ENCODE peak calls at places on chromosome 20, in seven cellular contexts. One of them, this sample, is unnamed.

GRCh38 chr20:59709636-59710035 is 105.3 kb downstream of the PHACTR3 start:
- DNase-seq in GM23248: no peak
- DNase-seq in heart right ventricle: no peak
- DNase-seq in AG04450: no peak
- DNase-seq in cardiac muscle cell: no peak
- DNase-seq in fibroblast of lung: no peak
- DNase-seq in OCI-LY7: no peak
- DNase-seq in this sample: no peak

GRCh38 chr20:58709703-58710039 is 17.1 kb downstream of the NPEPL1 start:
- DNase-seq in AG04450: no peak
- DNase-seq in fibroblast of lung: no peak
- DNase-seq in heart right ventricle: no peak
- DNase-seq in GM23248: no peak
- DNase-seq in OCI-LY7: no peak
- DNase-seq in cardiac muscle cell: no peak
- DNase-seq in this sample: no peak

GRCh38 chr20:11849976-11850670 is 67.6 kb upstream of the BTBD3 start:
- DNase-seq in fibroblast of lung: peak; percentile 84
- DNase-seq in AG04450: no peak
- DNase-seq in GM23248: peak; percentile 91
- DNase-seq in OCI-LY7: no peak
- DNase-seq in cardiac muscle cell: peak; percentile 73
- DNase-seq in heart right ventricle: no peak
- DNase-seq in this sample: no peak

GRCh38 chr20:52349806-52350205 is 158.2 kb upstream of the ZFP64 start:
- DNase-seq in cardiac muscle cell: no peak
- DNase-seq in OCI-LY7: no peak
- DNase-seq in heart right ventricle: peak; percentile 5
- DNase-seq in AG04450: no peak
- DNase-seq in GM23248: no peak
- DNase-seq in fibroblast of lung: no peak
- DNase-seq in this sample: no peak

GRCh38 chr20:34954905-34955231 is 738 bp downstream of the GSS start:
- DNase-seq in GM23248: peak; percentile 73
- DNase-seq in OCI-LY7: no peak
- DNase-seq in AG04450: no peak
- DNase-seq in fibroblast of lung: peak; percentile 44
- DNase-seq in heart right ventricle: peak; percentile 50
- DNase-seq in cardiac muscle cell: peak; percentile 38
- DNase-seq in this sample: no peak

GRCh38 chr20:40797425-40797824 is 108.4 kb upstream of the MAFB start:
- DNase-seq in cardiac muscle cell: peak; percentile 29
- DNase-seq in GM23248: peak; percentile 36
- DNase-seq in AG04450: no peak
- DNase-seq in heart right ventricle: no peak
- DNase-seq in OCI-LY7: peak; percentile 61
- DNase-seq in fibroblast of lung: peak; percentile 3
- DNase-seq in this sample: no peak

GRCh38 chr20:3521852-3522740 is 51.3 kb downstream of the ATRN start:
- DNase-seq in GM23248: no peak
- DNase-seq in fibroblast of lung: no peak
- DNase-seq in OCI-LY7: no peak
- DNase-seq in heart right ventricle: no peak
- DNase-seq in cardiac muscle cell: no peak
- DNase-seq in AG04450: no peak
- DNase-seq in this sample: no peak

GRCh38 chr20:59010321-59010994 is 3.4 kb upstream of the CTSZ start:
- DNase-seq in heart right ventricle: no peak
- DNase-seq in OCI-LY7: peak; percentile 34
- DNase-seq in AG04450: no peak
- DNase-seq in GM23248: no peak
- DNase-seq in cardiac muscle cell: peak; percentile 45
- DNase-seq in fibroblast of lung: peak; percentile 63
- DNase-seq in this sample: no peak

GRCh38 chr20:55166063-55166462 is 690.7 kb downstream of the DOK5 start:
- DNase-seq in AG04450: no peak
- DNase-seq in fibroblast of lung: no peak
- DNase-seq in GM23248: no peak
- DNase-seq in heart right ventricle: no peak
- DNase-seq in cardiac muscle cell: no peak
- DNase-seq in OCI-LY7: no peak
- DNase-seq in this sample: no peak

GRCh38 chr20:32764000-32764960 is 2.1 kb downstream of the DNMT3B start:
- DNase-seq in OCI-LY7: no peak
- DNase-seq in cardiac muscle cell: no peak
- DNase-seq in heart right ventricle: no peak
- DNase-seq in AG04450: no peak
- DNase-seq in GM23248: no peak
- DNase-seq in fibroblast of lung: no peak
- DNase-seq in this sample: no peak

GRCh38 chr20:58763076-58763475 is 70.5 kb downstream of the NPEPL1 start:
- DNase-seq in OCI-LY7: no peak
- DNase-seq in AG04450: no peak
- DNase-seq in GM23248: no peak
- DNase-seq in fibroblast of lung: no peak
- DNase-seq in cardiac muscle cell: no peak
- DNase-seq in heart right ventricle: no peak
- DNase-seq in this sample: no peak

GRCh38 chr20:46176744-46177378 is 58.7 kb downstream of the CD40 start:
- DNase-seq in GM23248: no peak
- DNase-seq in cardiac muscle cell: no peak
- DNase-seq in fibroblast of lung: no peak
- DNase-seq in AG04450: no peak
- DNase-seq in heart right ventricle: no peak
- DNase-seq in OCI-LY7: no peak
- DNase-seq in this sample: no peak

GRCh38 chr20:20454850-20455627 is 87.1 kb downstream of the INSM1 start:
- DNase-seq in fibroblast of lung: no peak
- DNase-seq in heart right ventricle: no peak
- DNase-seq in GM23248: no peak
- DNase-seq in OCI-LY7: no peak
- DNase-seq in AG04450: no peak
- DNase-seq in cardiac muscle cell: no peak
- DNase-seq in this sample: no peak

GRCh38 chr20:63767886-63768285 is 28.3 kb downstream of the SLC2A4RG start:
- DNase-seq in AG04450: no peak
- DNase-seq in GM23248: no peak
- DNase-seq in cardiac muscle cell: no peak
- DNase-seq in OCI-LY7: no peak
- DNase-seq in heart right ventricle: no peak
- DNase-seq in fibroblast of lung: no peak
- DNase-seq in this sample: no peak

GRCh38 chr20:33013701-33014326 is 6.3 kb downstream of the BPIFB2 start:
- DNase-seq in fibroblast of lung: no peak
- DNase-seq in cardiac muscle cell: no peak
- DNase-seq in heart right ventricle: no peak
- DNase-seq in AG04450: no peak
- DNase-seq in GM23248: no peak
- DNase-seq in OCI-LY7: no peak
- DNase-seq in this sample: no peak

DNA sequence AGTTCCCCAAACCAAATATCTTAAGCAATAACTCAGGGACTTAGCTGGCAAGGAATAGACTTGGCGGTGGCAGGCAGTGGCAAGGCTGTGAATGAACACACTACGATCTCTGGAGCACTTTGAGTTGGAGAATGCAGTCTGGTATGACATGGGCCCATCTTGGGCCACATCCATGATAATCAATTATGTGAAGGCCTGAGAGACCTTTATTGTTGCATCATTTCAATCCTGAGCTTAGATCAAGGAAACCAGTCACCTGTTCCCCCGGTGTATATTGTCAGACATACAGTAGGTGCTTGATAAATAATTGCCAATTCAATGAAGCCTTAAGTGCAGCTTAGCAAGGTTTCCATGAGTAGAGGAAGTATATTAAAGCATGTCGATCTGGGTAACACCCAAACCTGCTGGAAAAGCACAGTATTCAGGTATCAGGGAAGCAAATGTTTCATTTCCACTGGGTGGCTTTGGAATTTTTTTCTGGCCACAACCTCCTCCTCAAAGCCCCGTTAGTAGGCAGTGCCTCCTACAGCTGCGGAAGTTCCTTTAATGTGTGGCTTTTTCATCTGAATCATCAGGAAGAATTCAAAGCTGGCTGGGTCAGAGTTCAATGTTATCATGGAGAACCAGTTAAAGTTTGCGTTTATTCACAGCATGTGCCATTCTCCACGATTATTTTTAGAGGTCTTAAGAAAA is 10.2 kb downstream of the CASS4 start:
- DNase-seq in OCI-LY7: no peak
- DNase-seq in GM23248: peak; percentile 86
- DNase-seq in heart right ventricle: no peak
- DNase-seq in fibroblast of lung: peak; percentile 91
- DNase-seq in cardiac muscle cell: peak; percentile 79
- DNase-seq in AG04450: peak; percentile 51
- DNase-seq in this sample: no peak
- H3K27ac ChIP-seq in OCI-LY7: no peak overlapping the region
- H3K27ac ChIP-seq in GM23248: peak overlapping the region; percentile 77
- H3K27ac ChIP-seq in heart right ventricle: peak overlapping the region; percentile 31
- H3K27ac ChIP-seq in fibroblast of lung: peak overlapping the region; percentile 77
- H3K27ac ChIP-seq in cardiac muscle cell: no peak overlapping the region
- H3K27ac ChIP-seq in AG04450: peak overlapping the region; percentile 78
- H3K27ac ChIP-seq in this sample: peak overlapping the region; percentile 33

GRCh38 chr20:53783768-53784167 is 190.1 kb upstream of the ZNF217 start:
- DNase-seq in fibroblast of lung: no peak
- DNase-seq in cardiac muscle cell: no peak
- DNase-seq in GM23248: no peak
- DNase-seq in heart right ventricle: no peak
- DNase-seq in AG04450: no peak
- DNase-seq in OCI-LY7: no peak
- DNase-seq in this sample: no peak
- H3K27ac ChIP-seq in fibroblast of lung: no peak overlapping the region
- H3K27ac ChIP-seq in cardiac muscle cell: no peak overlapping the region
- H3K27ac ChIP-seq in GM23248: no peak overlapping the region
- H3K27ac ChIP-seq in heart right ventricle: no peak overlapping the region
- H3K27ac ChIP-seq in AG04450: no peak overlapping the region
- H3K27ac ChIP-seq in OCI-LY7: no peak overlapping the region
- H3K27ac ChIP-seq in this sample: no peak overlapping the region

GRCh38 chr20:43849496-43850197 is 65.0 kb upstream of the TOX2 start:
- DNase-seq in cardiac muscle cell: peak; percentile 54
- DNase-seq in AG04450: peak; percentile 29
- DNase-seq in OCI-LY7: no peak
- DNase-seq in GM23248: peak; percentile 52
- DNase-seq in fibroblast of lung: peak; percentile 57
- DNase-seq in heart right ventricle: no peak
- DNase-seq in this sample: no peak
- H3K27ac ChIP-seq in cardiac muscle cell: no peak overlapping the region
- H3K27ac ChIP-seq in AG04450: peak overlapping the region; percentile 76
- H3K27ac ChIP-seq in OCI-LY7: no peak overlapping the region
- H3K27ac ChIP-seq in GM23248: peak overlapping the region; percentile 5
- H3K27ac ChIP-seq in fibroblast of lung: peak overlapping the region; percentile 70
- H3K27ac ChIP-seq in heart right ventricle: no peak overlapping the region
- H3K27ac ChIP-seq in this sample: peak overlapping the region; percentile 46

DNA sequence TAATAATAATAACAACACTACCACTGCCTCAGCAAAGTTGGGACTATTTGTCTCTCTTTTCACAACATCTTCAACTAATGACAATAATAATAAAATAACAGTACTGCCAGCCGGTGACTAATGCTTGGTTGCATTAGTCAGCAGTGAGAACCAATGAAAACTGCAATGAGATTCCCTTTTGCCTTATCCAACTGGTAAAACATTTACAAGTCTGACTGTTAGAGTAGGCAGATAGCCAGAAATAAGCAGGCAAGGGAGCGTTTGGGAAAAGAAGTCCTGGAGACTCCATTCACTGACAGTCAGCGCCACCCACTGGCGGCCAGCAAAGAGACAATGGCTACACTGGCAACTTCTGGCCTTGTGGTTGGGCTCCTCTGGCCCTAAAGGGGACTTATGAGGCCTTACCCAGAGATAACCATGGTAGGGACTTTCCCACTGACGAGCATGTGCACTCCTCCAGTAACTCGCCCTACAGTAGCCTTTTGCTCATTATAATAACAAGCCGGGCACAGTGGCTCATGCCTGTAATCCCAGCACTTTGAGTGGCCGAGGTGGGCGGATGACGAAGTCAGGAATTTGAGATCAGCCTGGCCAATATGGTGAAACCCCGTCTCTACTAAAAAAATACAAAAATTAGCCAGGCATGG is 3.4 kb upstream of the NSFL1C start:
- DNase-seq in AG04450: peak; percentile 98
- DNase-seq in fibroblast of lung: peak; percentile 99
- DNase-seq in cardiac muscle cell: peak; percentile 99
- DNase-seq in OCI-LY7: peak; percentile 51
- DNase-seq in GM23248: peak; percentile 97
- DNase-seq in heart right ventricle: peak; percentile 68
- DNase-seq in this sample: no peak
- H3K27ac ChIP-seq in AG04450: peak overlapping the region; percentile 92
- H3K27ac ChIP-seq in fibroblast of lung: no peak overlapping the region
- H3K27ac ChIP-seq in cardiac muscle cell: no peak overlapping the region
- H3K27ac ChIP-seq in OCI-LY7: no peak overlapping the region
- H3K27ac ChIP-seq in GM23248: peak overlapping the region; percentile 77
- H3K27ac ChIP-seq in heart right ventricle: no peak overlapping the region
- H3K27ac ChIP-seq in this sample: no peak overlapping the region

DNA sequence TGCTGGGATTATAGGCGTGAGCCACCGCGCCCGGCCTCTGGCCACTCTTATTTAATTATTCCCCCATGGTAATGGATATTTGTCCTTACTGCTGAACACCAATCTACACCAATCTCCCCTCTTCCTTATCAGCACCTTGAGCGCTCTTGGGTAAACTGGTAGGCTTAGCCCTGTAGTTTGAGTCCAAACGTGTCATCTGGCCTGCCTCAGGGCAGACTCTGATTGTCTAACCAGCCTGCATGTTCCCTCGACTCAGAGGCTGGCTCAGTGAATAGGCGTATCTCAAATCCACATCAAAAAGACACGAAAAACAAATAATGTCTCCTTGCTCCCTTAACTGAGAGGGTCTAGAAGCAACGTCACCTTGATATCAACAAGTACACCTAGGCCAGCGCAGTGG is 260.9 kb downstream of the TFAP2C start:
- DNase-seq in AG04450: no peak
- DNase-seq in fibroblast of lung: no peak
- DNase-seq in cardiac muscle cell: no peak
- DNase-seq in heart right ventricle: no peak
- DNase-seq in GM23248: no peak
- DNase-seq in OCI-LY7: no peak
- DNase-seq in this sample: no peak
- H3K27ac ChIP-seq in AG04450: no peak overlapping the region
- H3K27ac ChIP-seq in fibroblast of lung: no peak overlapping the region
- H3K27ac ChIP-seq in cardiac muscle cell: no peak overlapping the region
- H3K27ac ChIP-seq in heart right ventricle: no peak overlapping the region
- H3K27ac ChIP-seq in GM23248: no peak overlapping the region
- H3K27ac ChIP-seq in OCI-LY7: no peak overlapping the region
- H3K27ac ChIP-seq in this sample: no peak overlapping the region

DNA sequence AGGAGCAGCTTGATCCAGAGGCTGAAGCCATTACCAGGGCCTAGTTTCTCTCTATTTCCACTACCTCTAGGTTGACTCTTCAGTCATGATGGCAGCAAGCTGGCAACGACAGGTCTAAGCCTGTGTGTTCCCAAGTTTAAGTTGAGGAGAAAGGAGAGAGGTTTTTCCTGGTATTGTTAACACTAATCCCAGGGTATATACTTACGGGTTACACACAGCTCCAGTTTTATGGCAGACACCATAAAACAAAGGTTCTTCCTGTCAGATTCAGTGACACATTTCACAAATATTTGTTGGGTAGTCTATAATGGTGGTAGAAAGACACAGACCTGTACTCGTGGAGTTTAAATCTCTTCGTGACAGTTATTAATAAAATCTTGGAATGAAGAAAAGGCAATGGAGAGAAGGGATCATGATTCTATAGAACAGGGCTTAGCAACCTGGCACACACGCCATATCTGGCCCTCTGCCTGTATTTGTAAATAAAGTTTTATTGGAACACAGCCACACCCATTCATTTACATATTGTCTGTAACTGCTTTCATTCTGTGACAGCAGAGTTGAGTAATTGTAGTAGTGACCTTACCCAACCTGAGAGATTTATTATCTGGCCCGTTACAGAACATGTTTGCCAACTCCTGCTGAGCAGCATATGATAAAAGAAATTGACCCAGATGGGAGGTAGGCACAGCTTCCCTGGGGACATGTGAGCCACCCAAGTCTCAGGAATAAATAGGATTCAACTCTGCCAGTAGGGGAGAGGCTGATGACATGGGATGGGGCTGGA is 323.3 kb downstream of the CDH4 start:
- DNase-seq in cardiac muscle cell: no peak
- DNase-seq in GM23248: no peak
- DNase-seq in AG04450: no peak
- DNase-seq in OCI-LY7: no peak
- DNase-seq in fibroblast of lung: no peak
- DNase-seq in heart right ventricle: no peak
- DNase-seq in this sample: no peak
- H3K27ac ChIP-seq in cardiac muscle cell: no peak overlapping the region
- H3K27ac ChIP-seq in GM23248: no peak overlapping the region
- H3K27ac ChIP-seq in AG04450: no peak overlapping the region
- H3K27ac ChIP-seq in OCI-LY7: no peak overlapping the region
- H3K27ac ChIP-seq in fibroblast of lung: no peak overlapping the region
- H3K27ac ChIP-seq in heart right ventricle: no peak overlapping the region
- H3K27ac ChIP-seq in this sample: no peak overlapping the region